ENCODE peak calls at places on chromosomes 6 and 20, in ten cellular contexts. X is tibial nerve, R is non-pigmented ciliary epithelial cell, B is DMS 273 treated with DMSO at 0.1 percent for 48 hours, V is nucleus accumbens, J is Kasumi-1, I is iris pigment epithelial cell, E is anterior cingulate cortex, M is neural crest cell, D is HTR-8/SVneo. L is an unnamed sample.

GRCh38 chr6:31465718-31466117 is 32.2 kb upstream of the MICB start:
- DNase-seq in B (no peak), V (no peak), E (no peak), M (no peak), X (no peak), J (no peak), R (no peak), I (no peak), D (no peak), L (no peak)

GRCh38 chr6:88867841-88868558 is 95.4 kb downstream of the RNGTT start:
- DNase-seq in J (no peak), R (no peak), V (no peak), X (no peak), D (no peak), M (no peak), B (no peak), E (no peak), I (peak; percentile 70), L (no peak)

GRCh38 chr20:51258582-51259175 is 235.8 kb upstream of the KCNG1 start:
- DNase-seq in R (no peak), M (no peak), E (no peak), X (no peak), V (no peak), I (peak; percentile 49), D (peak; percentile 59), B (no peak), J (no peak), L (no peak)

GRCh38 chr6:82144852-82145332 is 102.7 kb downstream of the IBTK start:
- DNase-seq in V (no peak), E (peak; percentile 26), X (peak; percentile 37), I (peak; percentile 93), D (peak; percentile 49), J (no peak), B (peak; percentile 2), R (peak; percentile 65), M (no peak), L (peak; percentile 92)

GRCh38 chr6:129597023-129597713 is 112.8 kb downstream of the ARHGAP18 start:
- DNase-seq in D (no peak), X (no peak), J (no peak), E (no peak), M (no peak), I (no peak), R (no peak), B (no peak), V (no peak), L (no peak)

GRCh38 chr20:51889466-51889865 is 87.1 kb upstream of the SALL4 start:
- DNase-seq in V (no peak), R (no peak), B (no peak), X (no peak), J (no peak), E (no peak), D (no peak), I (no peak), M (no peak), L (no peak)

GRCh38 chr20:14996883-14997672 is 659.7 kb upstream of the FLRT3 start:
- DNase-seq in E (no peak), B (no peak), M (no peak), X (no peak), J (no peak), I (no peak), R (no peak), D (no peak), V (no peak), L (no peak)

GRCh38 chr6:74946961-74947360 is 258.9 kb downstream of the COL12A1 start:
- DNase-seq in M (no peak), I (peak; percentile 70), D (no peak), R (no peak), J (no peak), E (no peak), V (no peak), X (no peak), B (no peak), L (peak; percentile 39)

GRCh38 chr20:57996936-57997629 is 231.4 kb downstream of the ANKRD60 start:
- DNase-seq in M (no peak), J (no peak), D (no peak), I (peak; percentile 18), R (no peak), E (no peak), B (no peak), V (no peak), X (no peak), L (no peak)

GRCh38 chr20:61043681-61044080 is 208.4 kb upstream of the CDH4 start:
- DNase-seq in V (no peak), E (no peak), B (no peak), J (no peak), X (no peak), D (no peak), M (no peak), R (no peak), I (no peak), L (no peak)

GRCh38 chr6:35295521-35296315 is 1.9 kb upstream of the DEF6 start:
- DNase-seq in V (no peak), I (no peak), B (no peak), J (no peak), D (no peak), E (no peak), M (no peak), X (no peak), R (no peak), L (no peak)

GRCh38 chr6:46452312-46452917 is 38.8 kb downstream of the RCAN2 start:
- DNase-seq in J (no peak), X (no peak), M (no peak), B (no peak), D (no peak), E (no peak), R (no peak), V (no peak), I (no peak), L (no peak)

GRCh38 chr20:44691424-44692423 is 23.4 kb upstream of the CCN5 start:
- DNase-seq in I (no peak), D (no peak), M (no peak), E (no peak), B (peak; percentile 50), V (no peak), R (no peak), J (no peak), X (no peak), L (no peak)

GRCh38 chr6:16337280-16337975 is 99.0 kb downstream of the GMPR start:
- DNase-seq in X (peak; percentile 93), E (peak; percentile 56), I (peak; percentile 26), R (no peak), J (no peak), B (peak; percentile 75), M (no peak), V (no peak), D (no peak), L (peak; percentile 88)

GRCh38 chr6:102300350-102300749 is 906.8 kb downstream of the GRIK2 start:
- DNase-seq in B (no peak), X (no peak), M (no peak), V (no peak), E (no peak), J (no peak), I (no peak), R (no peak), D (no peak), L (no peak)

GRCh38 chr6:125781307-125781868 is 9.4 kb upstream of the NCOA7 start:
- DNase-seq in I (peak; percentile 43), R (no peak), V (no peak), D (peak; percentile 21), E (no peak), M (no peak), J (peak; percentile 65), B (peak; percentile 70), X (no peak), L (no peak)

GRCh38 chr6:169653691-169654090 is 48.1 kb downstream of the WDR27 start:
- DNase-seq in V (no peak), M (no peak), R (no peak), I (no peak), B (no peak), J (no peak), X (no peak), E (no peak), D (no peak), L (no peak)

GRCh38 chr6:44268095-44268628 is 2.1 kb upstream of the TMEM151B start:
- DNase-seq in J (peak; percentile 41), X (no peak), M (peak; percentile 60), B (peak; percentile 11), E (peak; percentile 59), D (peak; percentile 75), V (peak; percentile 27), R (no peak), I (peak; percentile 35), L (peak; percentile 65)

GRCh38 chr6:87789198-87789899 is 87.3 kb upstream of the AKIRIN2 start:
- DNase-seq in E (no peak), J (no peak), V (no peak), R (no peak), B (no peak), D (peak; percentile 41), X (no peak), M (no peak), I (peak; percentile 72), L (peak; percentile 79)

GRCh38 chr20:37356387-37356786 is 10.4 kb downstream of the SRC start:
- DNase-seq in X (peak; percentile 40), V (no peak), B (no peak), R (no peak), M (no peak), J (peak; percentile 24), D (no peak), E (peak; percentile 49), I (peak; percentile 51), L (no peak)

GRCh38 chr6:144712541-144712940 is 427.4 kb downstream of the UTRN start:
- DNase-seq in X (no peak), D (no peak), I (peak; percentile 15), V (no peak), B (no peak), R (no peak), E (no peak), M (no peak), J (no peak), L (no peak)

GRCh38 chr6:168794515-168794914 is 353.5 kb downstream of the SMOC2 start:
- DNase-seq in V (no peak), M (no peak), B (no peak), X (no peak), I (no peak), R (no peak), D (no peak), E (no peak), J (no peak), L (no peak)

GRCh38 chr20:18666803-18667460 is 79.1 kb downstream of the DTD1 start:
- DNase-seq in M (no peak), R (no peak), E (no peak), D (no peak), X (no peak), J (no peak), B (no peak), V (no peak), I (no peak), L (no peak)

GRCh38 chr20:47568019-47568418 is 66.3 kb downstream of the NCOA3 start:
- DNase-seq in R (peak; percentile 87), V (no peak), E (no peak), B (no peak), M (no peak), X (no peak), J (no peak), I (peak; percentile 84), D (peak; percentile 76), L (peak; percentile 88)

GRCh38 chr6:148164645-148165044 is 178.0 kb upstream of the SASH1 start:
- DNase-seq in V (no peak), B (no peak), M (no peak), J (no peak), R (no peak), I (no peak), D (no peak), E (no peak), X (no peak), L (no peak)

GRCh38 chr6:148629197-148629909 is 117.5 kb upstream of the UST start:
- DNase-seq in B (no peak), I (peak; percentile 9), D (no peak), R (no peak), J (no peak), X (no peak), M (no peak), E (no peak), V (no peak), L (no peak)

GRCh38 chr20:49450281-49450707 is 32.2 kb downstream of the KCNB1 start:
- DNase-seq in D (no peak), B (no peak), M (peak; percentile 11), J (no peak), V (no peak), X (no peak), I (no peak), R (no peak), E (peak; percentile 42), L (no peak)

GRCh38 chr6:73929421-73929820 is 233.4 kb downstream of the CD109 start:
- DNase-seq in X (no peak), I (no peak), E (no peak), B (no peak), R (no peak), M (no peak), V (no peak), D (no peak), J (no peak), L (no peak)

L was measured in dermis microvascular lymphatic vessel endothelial cell.